ENCODE peak calls at places on chromosomes 3 and 15, in five cellular contexts. I, S, E, U and N are unnamed samples.

GRCh38 chr15:78915341-78916087 is 29.3 kb downstream of the CTSH start:
- DNase-seq in U (peak; percentile 50), E (no peak), I (no peak), S (no peak), N (no peak)

GRCh38 chr3:104629038-104629437 is 737.7 kb upstream of the ALCAM start:
- DNase-seq in U (peak; percentile 72), S (no peak), E (no peak), I (no peak), N (no peak)

GRCh38 chr3:24595801-24596200 is 101.2 kb upstream of the THRB start:
- DNase-seq in U (peak; percentile 56), S (no peak), I (no peak), E (no peak), N (no peak)

GRCh38 chr3:64351713-64352595 is 126.7 kb upstream of the PRICKLE2 start:
- DNase-seq in E (no peak), U (peak; percentile 47), I (no peak), S (no peak), N (no peak)

GRCh38 chr3:14848906-14849305 is 30.1 kb downstream of the FGD5 start:
- DNase-seq in I (no peak), E (no peak), S (no peak), U (no peak), N (no peak)

GRCh38 chr3:69090021-69090420 is 5.3 kb downstream of the ARL6IP5 start:
- DNase-seq in E (no peak), I (no peak), S (no peak), U (peak; percentile 89), N (no peak)

GRCh38 chr3:54836876-54837275 is 91.0 kb downstream of the LRTM1 start:
- DNase-seq in I (no peak), S (no peak), E (no peak), U (no peak), N (peak; percentile 70)

GRCh38 chr15:98734472-98735284 is 86.3 kb downstream of the IGF1R start:
- DNase-seq in I (no peak), U (peak; percentile 41), E (no peak), S (no peak), N (no peak)

GRCh38 chr3:103899328-103899727 is 1464.5 kb downstream of the ZPLD1 start:
- DNase-seq in E (no peak), I (no peak), S (no peak), U (no peak), N (no peak)

GRCh38 chr3:184756151-184756681 is 44.4 kb upstream of the MAGEF1 start:
- DNase-seq in U (no peak), I (no peak), E (no peak), S (no peak), N (no peak)

GRCh38 chr3:129827765-129828164 is 65.7 kb downstream of the TMCC1 start:
- DNase-seq in I (no peak), U (no peak), S (no peak), E (no peak), N (no peak)